ENCODE peak calls at places on chromosome 2, in nine cellular contexts. B is PC-9, S is MM.1S, T is SK-N-MC, D is fibroblast of lung, A is A673, W is GM23338, M is PC-3, Y is GM23248. V is an unnamed sample.

GRCh38 chr2:68196120-68196716 is 38.5 kb downstream of the PNO1 start:
- DNase-seq in T (no peak), D (peak), S (peak), Y (peak), M (peak), A (peak), B (no peak), W (peak), V (peak)

GRCh38 chr2:219042750-219043149 is 1.4 kb upstream of the CFAP65 start:
- DNase-seq in M (no peak), Y (no peak), B (no peak), S (no peak), A (no peak), W (no peak), T (no peak), D (no peak), V (no peak)

GRCh38 chr2:237732790-237733349 is 65.7 kb upstream of the RBM44 start:
- DNase-seq in Y (no peak), M (no peak), A (no peak), B (no peak), S (no peak), D (peak), T (no peak), W (peak), V (no peak)

GRCh38 chr2:233183869-233184418 is 67.5 kb upstream of the ATG16L1 start:
- DNase-seq in D (no peak), Y (no peak), M (no peak), B (no peak), A (no peak), W (no peak), T (no peak), S (no peak), V (no peak)

GRCh38 chr2:206296128-206296527 is 21.7 kb downstream of the ZDBF2 start:
- DNase-seq in B (no peak), Y (peak), D (peak), T (no peak), M (peak), A (no peak), S (no peak), W (no peak), V (no peak)

GRCh38 chr2:72511906-72512305 is 313.9 kb downstream of the EXOC6B start:
- DNase-seq in W (no peak), A (peak), D (no peak), B (no peak), M (no peak), Y (no peak), S (no peak), T (peak), V (no peak)

GRCh38 chr2:231590614-231591013 is 2.0 kb upstream of the TEX44 start:
- DNase-seq in S (no peak), M (peak), T (no peak), A (no peak), D (no peak), Y (no peak), B (peak), W (no peak), V (no peak)

GRCh38 chr2:120825370-120826259 is 89.9 kb downstream of the GLI2 start:
- DNase-seq in T (no peak), W (no peak), Y (peak), A (peak), B (no peak), S (no peak), D (peak), M (no peak), V (no peak)

GRCh38 chr2:227308784-227309183 is 16.3 kb upstream of the MFF start:
- DNase-seq in Y (peak), M (peak), S (peak), A (no peak), T (no peak), D (peak), W (no peak), B (no peak), V (no peak)

GRCh38 chr2:156155319-156155718 is 177.2 kb downstream of the NR4A2 start:
- DNase-seq in A (no peak), S (no peak), T (no peak), W (no peak), D (no peak), M (no peak), Y (no peak), B (no peak), V (no peak)

GRCh38 chr2:8457620-8458255 is 224.1 kb upstream of the ID2 start:
- DNase-seq in A (no peak), Y (no peak), W (peak), M (no peak), B (no peak), S (no peak), D (no peak), T (no peak), V (no peak)

GRCh38 chr2:134336936-134337335 is 83.1 kb downstream of the MGAT5 start:
- DNase-seq in D (no peak), T (peak), S (no peak), W (no peak), B (no peak), A (no peak), Y (no peak), M (no peak), V (no peak)

GRCh38 chr2:9984217-9984739 is 32.8 kb downstream of the GRHL1 start:
- DNase-seq in B (no peak), D (peak), A (peak), M (peak), S (peak), T (no peak), Y (peak), W (peak), V (peak)

GRCh38 chr2:43154685-43155084 is 71.7 kb downstream of the ZFP36L2 start:
- DNase-seq in T (no peak), M (no peak), D (no peak), Y (no peak), B (no peak), W (no peak), A (no peak), S (no peak), V (no peak)

GRCh38 chr2:168207861-168208260 is 39.5 kb downstream of the STK39 start:
- DNase-seq in T (no peak), W (no peak), S (no peak), A (no peak), Y (no peak), M (no peak), B (no peak), D (no peak), V (no peak)

GRCh38 chr2:151904807-151905206 is 76.6 kb upstream of the ARL5A start:
- DNase-seq in D (no peak), S (no peak), M (no peak), W (no peak), B (no peak), Y (no peak), A (no peak), T (no peak), V (no peak)

GRCh38 chr2:34498561-34498960 is 899.5 kb upstream of the FAM98A start:
- DNase-seq in Y (no peak), S (no peak), M (no peak), W (no peak), T (no peak), D (no peak), B (no peak), A (no peak), V (no peak)

GRCh38 chr2:55111570-55112228 is 61.4 kb upstream of the RTN4 start:
- DNase-seq in D (peak), S (no peak), M (peak), Y (peak), A (peak), T (peak), B (peak), W (peak), V (peak)

GRCh38 chr2:233124449-233125080 is 64.4 kb downstream of the INPP5D start:
- DNase-seq in W (no peak), T (no peak), A (no peak), B (no peak), M (no peak), S (no peak), D (no peak), Y (no peak), V (peak)

GRCh38 chr2:222518570-222519381 is 94.4 kb downstream of the SGPP2 start:
- DNase-seq in B (peak), Y (peak), D (peak), T (peak), M (peak), A (peak), S (no peak), W (peak), V (no peak)

GRCh38 chr2:217166241-217166640 is 306.4 kb upstream of the TNP1 start:
- DNase-seq in B (peak), T (no peak), A (peak), W (peak), S (peak), D (peak), Y (peak), M (peak), V (no peak)

GRCh38 chr2:120398051-120398960 is 52.4 kb downstream of the INHBB start:
- DNase-seq in M (peak), A (no peak), W (no peak), S (no peak), T (no peak), B (peak), D (peak), Y (peak), V (no peak)

GRCh38 chr2:51013060-51013746 is 18.7 kb downstream of the NRXN1 start:
- DNase-seq in M (peak), W (peak), B (peak), T (no peak), A (no peak), Y (no peak), D (no peak), S (peak), V (no peak)

GRCh38 chr2:142918624-142919023 is 41.2 kb downstream of the KYNU start:
- DNase-seq in W (no peak), M (peak), B (no peak), D (peak), Y (peak), T (no peak), S (no peak), A (no peak), V (no peak)

GRCh38 chr2:148794558-148794957 is 80.5 kb upstream of the KIF5C start:
- DNase-seq in S (no peak), B (no peak), D (peak), A (no peak), W (no peak), Y (peak), M (peak), T (no peak), V (no peak)

GRCh38 chr2:54143780-54144179 is 28.4 kb downstream of the ACYP2 start:
- DNase-seq in S (no peak), W (no peak), M (peak), A (no peak), Y (no peak), B (no peak), T (no peak), D (no peak), V (no peak)

GRCh38 chr2:66440692-66441091 is 5.8 kb downstream of the MEIS1 start:
- DNase-seq in B (no peak), D (no peak), Y (peak), A (peak), T (no peak), M (no peak), W (peak), S (no peak), V (no peak)
- TF ChIP-seq EZH2 in B (no peak), D (no peak), Y (no peak), A (no peak), T (no peak), M (no peak), W (peak), S (no peak), V (no peak)

GRCh38 chr2:199462167-199462976 is 4.6 kb upstream of the SATB2 start:
- DNase-seq in Y (no peak), M (no peak), T (no peak), W (peak), S (no peak), B (no peak), D (no peak), A (no peak), V (no peak)
- TF ChIP-seq EZH2 in Y (no peak), M (no peak), T (no peak), W (peak), S (no peak), B (no peak), D (no peak), A (no peak), V (no peak)

DNA sequence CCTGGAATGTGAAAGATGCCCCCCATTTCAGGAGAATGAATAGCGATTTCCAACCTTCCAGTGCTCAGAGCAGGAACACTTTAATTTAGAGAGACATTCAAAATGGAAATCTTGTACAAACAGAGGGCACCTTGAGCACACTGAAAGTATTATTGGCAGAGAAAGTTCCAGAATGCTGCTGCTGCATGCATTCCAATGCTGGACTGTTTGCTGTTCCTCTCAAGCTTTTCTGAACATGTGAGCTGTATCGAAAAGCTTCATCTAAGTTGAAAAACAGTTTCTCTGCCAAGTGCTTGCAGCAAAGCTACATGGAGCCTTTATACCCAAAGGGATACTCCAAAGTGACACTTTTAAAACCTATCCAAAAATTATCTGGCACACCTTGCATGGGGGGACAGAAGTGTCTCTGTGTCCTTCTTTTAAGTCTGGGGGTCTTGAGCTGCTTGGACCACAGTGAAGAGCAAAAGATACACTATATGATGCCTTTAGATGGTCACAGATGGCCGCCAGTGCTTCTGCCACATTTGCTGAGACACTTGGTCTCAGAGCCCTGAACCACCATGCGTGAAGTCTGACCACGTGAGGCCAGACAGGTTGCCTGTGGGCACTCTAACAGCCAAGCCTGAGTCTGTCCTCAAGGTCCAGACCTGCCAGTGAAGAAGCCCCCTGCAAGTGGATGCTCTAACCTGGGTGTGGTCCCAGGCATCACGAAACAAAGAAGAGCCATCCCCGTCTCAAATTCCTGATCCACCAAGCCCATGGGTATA is 18.8 kb downstream of the UXS1 start:
- DNase-seq in M (no peak), W (no peak), Y (no peak), B (no peak), D (no peak), A (no peak), S (no peak), T (no peak), V (no peak)
- TF ChIP-seq EZH2 in M (no peak), W (no peak), Y (no peak), B (no peak), D (no peak), A (no peak), S (no peak), T (no peak), V (no peak)

GRCh38 chr2:138780451-138780880 is 276 bp upstream of the NXPH2 start:
- DNase-seq in W (peak), D (no peak), Y (no peak), A (peak), T (no peak), S (no peak), M (no peak), B (no peak), V (no peak)
- TF ChIP-seq EZH2 in W (no peak), D (no peak), Y (no peak), A (no peak), T (no peak), S (no peak), M (no peak), B (no peak), V (no peak)

DNA sequence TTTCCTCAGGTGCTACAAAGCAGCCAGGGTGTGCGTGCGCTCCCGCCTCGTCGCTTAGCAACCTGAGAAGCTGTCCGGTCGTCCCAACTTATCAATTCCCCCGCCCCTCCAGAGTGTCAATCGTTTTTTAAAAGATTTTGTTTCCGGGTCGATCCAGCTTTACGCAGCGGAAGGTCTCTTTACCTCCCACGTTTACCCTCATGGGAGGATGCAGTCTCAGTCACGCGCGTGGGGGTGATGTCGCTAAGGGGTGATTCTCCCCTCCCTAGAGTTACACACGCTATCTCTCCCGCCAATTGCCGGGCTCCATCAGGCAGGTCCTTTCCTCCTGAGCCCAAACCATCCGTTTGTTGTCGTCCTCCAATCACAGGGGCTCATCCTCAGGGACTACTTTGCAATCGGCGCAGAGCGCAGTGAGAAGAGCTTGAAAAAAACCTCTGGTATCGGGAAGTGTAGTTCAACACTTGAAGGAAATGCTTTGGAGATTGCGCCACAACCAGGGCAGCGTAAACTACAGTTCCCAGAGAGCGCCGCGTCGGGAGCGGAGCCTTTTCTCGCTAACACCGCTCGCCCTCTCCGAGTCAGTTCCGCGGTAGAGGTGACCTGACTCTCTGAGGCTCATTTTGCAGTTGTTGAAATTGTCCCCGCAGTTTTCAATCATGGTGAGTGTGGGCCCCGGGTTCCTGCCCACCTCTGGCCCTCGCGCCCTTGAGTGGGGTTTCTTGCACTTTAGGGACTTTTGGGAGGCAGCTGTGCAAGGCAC is at the start of the genes MDH1 and WDPCP:
- DNase-seq in B (peak), T (peak), D (peak), A (peak), Y (peak), W (peak), M (peak), S (peak), V (peak)
- TF ChIP-seq EZH2 in B (no peak), T (no peak), D (no peak), A (no peak), Y (no peak), W (no peak), M (no peak), S (no peak), V (no peak)

GRCh38 chr2:85708641-85709040 is 14.5 kb downstream of the GNLY start:
- DNase-seq in W (no peak), S (no peak), Y (no peak), T (no peak), D (no peak), M (no peak), B (no peak), A (no peak), V (no peak)

GRCh38 chr2:85706063-85706462 is 11.9 kb downstream of the GNLY start:
- DNase-seq in A (no peak), D (no peak), W (no peak), S (no peak), B (no peak), Y (no peak), M (no peak), T (no peak), V (no peak)

GRCh38 chr2:85706604-85707296 is 12.6 kb downstream of the GNLY start:
- DNase-seq in A (no peak), W (no peak), M (no peak), T (no peak), S (no peak), Y (no peak), D (no peak), B (no peak), V (no peak)

GRCh38 chr2:85705680-85706039 is 11.5 kb downstream of the GNLY start:
- DNase-seq in S (no peak), A (no peak), M (peak), B (peak), W (no peak), Y (peak), D (peak), T (no peak), V (no peak)

GRCh38 chr2:85707304-85707703 is 13.1 kb downstream of the GNLY start:
- DNase-seq in Y (peak), A (peak), B (peak), M (peak), D (peak), T (peak), W (peak), S (peak), V (peak)
- TF ChIP-seq EZH2 in Y (no peak), A (no peak), B (no peak), M (no peak), D (no peak), T (no peak), W (no peak), S (no peak), V (no peak)

GRCh38 chr2:130963849-130964793 is 127.4 kb downstream of the ARHGEF4 start:
- DNase-seq in B (no peak), Y (peak), M (peak), D (peak), W (peak), A (no peak), T (no peak), S (no peak), V (no peak)
- TF ChIP-seq EZH2 in B (no peak), Y (peak), M (no peak), D (peak), W (peak), A (peak), T (no peak), S (no peak), V (no peak)

GRCh38 chr2:18674309-18674708 is 84.9 kb upstream of the NT5C1B start:
- DNase-seq in Y (no peak), M (no peak), B (no peak), S (no peak), A (no peak), D (no peak), T (no peak), W (no peak), V (no peak)
- TF ChIP-seq EZH2 in Y (no peak), M (no peak), B (no peak), S (no peak), A (no peak), D (no peak), T (no peak), W (no peak), V (no peak)

V was measured in DND-41.